ENCODE peak calls at places on chromosomes 12 and 14, in nine cellular contexts. G is coronary artery, C is astrocyte of the hippocampus, J is Daoy, N is spleen, P is left colon, E is endothelial cell, D is NCI-H1694 treated with DMSO at 0.1 percent for 48 hours, M is hypothalamus. H is an unnamed sample.

GRCh38 chr12:113270709-113271009 is 49.4 kb downstream of the TPCN1 start:
- DNase-seq in G (no peak), C (no peak), J (no peak), N (no peak), P (no peak), E (no peak), D (no peak), M (no peak), H (no peak)

GRCh38 chr12:75981773-75982564 is 49.6 kb downstream of the PHLDA1 start:
- DNase-seq in G (no peak), C (peak; percentile 75), J (peak; percentile 84), N (no peak), P (no peak), E (no peak), D (no peak), M (no peak), H (no peak)

GRCh38 chr14:34489324-34489723 is 27.3 kb upstream of the SPTSSA start:
- DNase-seq in G (no peak), C (no peak), J (no peak), N (no peak), P (no peak), E (no peak), D (no peak), M (no peak), H (no peak)

GRCh38 chr12:124650912-124651311 is 83.5 kb upstream of the NCOR2 start:
- DNase-seq in G (no peak), C (no peak), J (no peak), N (no peak), P (no peak), E (no peak), D (peak; percentile 77), M (no peak), H (no peak)

GRCh38 chr12:21764063-21764462 is 10.4 kb downstream of the KCNJ8 start:
- DNase-seq in G (no peak), C (no peak), J (no peak), N (no peak), P (no peak), E (no peak), D (no peak), M (no peak), H (no peak)

GRCh38 chr12:43169115-43169681 is 382.8 kb downstream of the ADAMTS20 start:
- DNase-seq in G (no peak), C (no peak), J (no peak), N (no peak), P (no peak), E (no peak), D (no peak), M (no peak), H (no peak)

GRCh38 chr12:51242896-51243295 is 4.3 kb downstream of the DAZAP2 start:
- DNase-seq in G (no peak), C (no peak), J (no peak), N (no peak), P (no peak), E (no peak), D (no peak), M (no peak), H (no peak)

GRCh38 chr14:99524091-99524661 is 43.0 kb downstream of the CCNK start:
- DNase-seq in G (no peak), C (peak; percentile 49), J (no peak), N (peak; percentile 73), P (no peak), E (no peak), D (no peak), M (no peak), H (no peak)

GRCh38 chr12:132066345-132066685 is 77.8 kb downstream of the DDX51 start:
- DNase-seq in G (no peak), C (no peak), J (no peak), N (peak; percentile 73), P (no peak), E (no peak), D (no peak), M (no peak), H (no peak)

GRCh38 chr12:70609739-70610491 is 27.3 kb downstream of the PTPRB start:
- DNase-seq in G (no peak), C (peak; percentile 52), J (peak; percentile 64), N (peak; percentile 81), P (peak; percentile 63), E (peak; percentile 73), D (no peak), M (no peak), H (peak; percentile 82)

GRCh38 chr12:74685385-74685784 is 147.8 kb downstream of the ATXN7L3B start:
- DNase-seq in G (no peak), C (no peak), J (no peak), N (no peak), P (no peak), E (no peak), D (no peak), M (no peak), H (no peak)

GRCh38 chr14:97021001-97021400 is 223.8 kb downstream of the VRK1 start:
- DNase-seq in G (no peak), C (no peak), J (no peak), N (no peak), P (no peak), E (no peak), D (no peak), M (no peak), H (no peak)

GRCh38 chr14:103393687-103394626 is 8.7 kb downstream of the MARK3 start:
- DNase-seq in G (no peak), C (peak; percentile 58), J (no peak), N (no peak), P (no peak), E (no peak), D (peak; percentile 70), M (no peak), H (no peak)

GRCh38 chr12:126588586-126589249 is 1523.5 kb downstream of the AACS start:
- DNase-seq in G (no peak), C (peak; percentile 57), J (peak; percentile 9), N (no peak), P (no peak), E (no peak), D (no peak), M (no peak), H (no peak)

GRCh38 chr12:53065975-53066593 is 13.1 kb downstream of the SPRYD3 start:
- DNase-seq in G (peak; percentile 87), C (peak; percentile 88), J (peak; percentile 88), N (peak; percentile 89), P (peak; percentile 71), E (peak; percentile 76), D (peak; percentile 43), M (peak; percentile 36), H (peak; percentile 88)

GRCh38 chr12:56271031-56271430 is 4.3 kb downstream of the COQ10A start:
- DNase-seq in G (no peak), C (peak; percentile 40), J (peak; percentile 10), N (no peak), P (no peak), E (no peak), D (no peak), M (no peak), H (no peak)

GRCh38 chr12:11832100-11832499 is 182.6 kb downstream of the ETV6 start:
- DNase-seq in G (no peak), C (peak; percentile 29), J (no peak), N (no peak), P (no peak), E (no peak), D (no peak), M (no peak), H (no peak)

GRCh38 chr14:74952697-74953484 is 2.5 kb downstream of the PGF start:
- DNase-seq in G (no peak), C (no peak), J (no peak), N (no peak), P (no peak), E (no peak), D (peak; percentile 64), M (no peak), H (no peak)

GRCh38 chr14:44404021-44404420 is 103.1 kb downstream of the FSCB start:
- DNase-seq in G (no peak), C (peak; percentile 9), J (peak; percentile 44), N (no peak), P (no peak), E (no peak), D (peak; percentile 96), M (no peak), H (no peak)

GRCh38 chr12:12398026-12398859 is 41.4 kb downstream of the BORCS5 start:
- DNase-seq in G (peak; percentile 82), C (peak; percentile 88), J (peak; percentile 84), N (no peak), P (no peak), E (no peak), D (no peak), M (no peak), H (no peak)

GRCh38 chr14:58587271-58587670 is 50.5 kb upstream of the DACT1 start:
- DNase-seq in G (no peak), C (peak; percentile 49), J (peak; percentile 12), N (no peak), P (no peak), E (no peak), D (no peak), M (no peak), H (no peak)

GRCh38 chr14:68610251-68610793 is 182.5 kb downstream of the ZFP36L1 start:
- DNase-seq in G (peak; percentile 73), C (no peak), J (no peak), N (no peak), P (no peak), E (no peak), D (no peak), M (no peak), H (no peak)

GRCh38 chr12:6450869-6451347 is 934 bp upstream of the TAPBPL start:
- DNase-seq in G (no peak), C (no peak), J (no peak), N (peak; percentile 83), P (peak; percentile 66), E (no peak), D (no peak), M (no peak), H (no peak)

GRCh38 chr12:22974865-22975264 is 349.9 kb downstream of the ETNK1 start:
- DNase-seq in G (no peak), C (peak; percentile 81), J (peak; percentile 37), N (no peak), P (no peak), E (no peak), D (no peak), M (no peak), H (no peak)

GRCh38 chr12:53123578-53124351 is 20.5 kb downstream of the SOAT2 start:
- DNase-seq in G (peak; percentile 62), C (peak; percentile 19), J (peak; percentile 51), N (no peak), P (no peak), E (no peak), D (no peak), M (no peak), H (no peak)

GRCh38 chr12:50985322-50985721 is 33.0 kb downstream of the HIGD1C start:
- DNase-seq in G (no peak), C (peak; percentile 66), J (peak; percentile 10), N (no peak), P (no peak), E (no peak), D (no peak), M (no peak), H (no peak)

H was measured in cardiac septum.